ENCODE peak calls at places on chromosomes 3 and 15, in five cellular contexts. N is esophagus squamous epithelium, Q is neural progenitor cell, S is psoas muscle, E is HCT116. I is an unnamed sample.

GRCh38 chr3:48750906-48751305 is 33.9 kb upstream of the IP6K2 start:
- DNase-seq in Q (no peak), S (no peak), E (no peak), N (no peak), I (no peak)

GRCh38 chr3:105747056-105747455 is 121.8 kb downstream of the CBLB start:
- DNase-seq in N (no peak), S (no peak), E (no peak), Q (no peak), I (no peak)

GRCh38 chr3:112519424-112520001 is 20.2 kb upstream of the BTLA start:
- DNase-seq in S (no peak), Q (peak; percentile 69), N (no peak), E (peak; percentile 51), I (no peak)

GRCh38 chr3:187994221-187995085 is 159.5 kb upstream of the LPP start:
- DNase-seq in E (no peak), N (no peak), Q (no peak), S (no peak), I (no peak)

GRCh38 chr15:60660290-60661051 is 181.5 kb upstream of the ICE2 start:
- DNase-seq in Q (no peak), N (no peak), S (no peak), E (no peak), I (no peak)

GRCh38 chr3:66350601-66351000 is 129.8 kb downstream of the SLC25A26 start:
- DNase-seq in E (no peak), Q (no peak), S (no peak), N (no peak), I (no peak)

GRCh38 chr3:101850327-101851048 is 1.2 kb downstream of the NFKBIZ start:
- DNase-seq in S (no peak), N (no peak), Q (peak; percentile 6), E (no peak), I (no peak)

GRCh38 chr15:78387678-78388077 is 47.5 kb downstream of the CRABP1 start:
- DNase-seq in E (no peak), S (no peak), N (no peak), Q (no peak), I (no peak)

GRCh38 chr3:151593923-151594322 is 133.1 kb upstream of the IGSF10 start:
- DNase-seq in S (no peak), E (no peak), N (no peak), Q (no peak), I (no peak)

GRCh38 chr3:9339750-9340449 is 23.0 kb upstream of the THUMPD3 start:
- DNase-seq in S (no peak), N (no peak), E (peak; percentile 12), Q (no peak), I (no peak)

GRCh38 chr3:16441306-16441898 is 72.1 kb downstream of the RFTN1 start:
- DNase-seq in S (no peak), N (no peak), E (no peak), Q (no peak), I (no peak)

GRCh38 chr3:120348065-120348980 is 831 bp downstream of the LRRC58 start:
- DNase-seq in Q (peak; percentile 11), E (no peak), N (no peak), S (no peak), I (no peak)

GRCh38 chr15:25055356-25056068 is 100.7 kb downstream of the SNRPN start:
- DNase-seq in E (no peak), S (no peak), Q (no peak), N (no peak), I (no peak)
- H3K9me3 ChIP-seq in E (peaks cover 62% of the 10 kb centered on the region), S (peaks cover 90% of the 10 kb centered on the region), Q (peaks cover 33% of the 10 kb centered on the region), N (peaks cover 100% of the 10 kb centered on the region), I (peaks cover 94% of the 10 kb centered on the region)

DNA sequence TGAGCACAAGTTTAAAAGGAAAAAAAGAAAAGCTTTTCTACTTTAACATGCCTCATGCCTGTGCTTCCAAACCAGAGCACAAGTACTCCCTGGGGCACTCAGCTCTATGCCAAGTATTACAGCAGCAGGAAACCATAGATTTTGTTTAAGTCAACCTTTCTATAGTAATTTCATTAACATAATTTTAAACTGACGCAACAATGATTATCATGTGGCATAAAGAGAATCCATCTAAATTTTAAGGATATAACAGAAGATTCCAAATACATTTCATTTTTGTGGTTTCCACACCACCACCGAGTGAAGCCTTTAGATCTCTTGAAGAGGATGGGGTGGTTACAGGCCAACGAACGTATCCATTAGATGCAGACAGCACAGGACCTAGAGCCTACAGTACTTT is 112.1 kb downstream of the TNIK start:
- DNase-seq in Q (no peak), E (no peak), N (no peak), S (no peak), I (no peak)
- H3K27ac ChIP-seq in Q (peak overlapping the region; percentile 40), E (no peak overlapping the region), N (peak overlapping the region; percentile 55), S (peak overlapping the region; percentile 71), I (no peak overlapping the region)

GRCh38 chr15:85621096-85621495 is 173.6 kb downstream of the KLHL25 start:
- DNase-seq in N (no peak), Q (no peak), S (no peak), E (no peak), I (no peak)
- H3K4me3 ChIP-seq in N (peak overlapping the region; percentile 12), Q (no peak overlapping the region), S (peak overlapping the region; percentile 67), E (no peak overlapping the region), I (peak overlapping the region; percentile 82)

GRCh38 chr3:191074511-191074910 is 124.5 kb upstream of the OSTN start:
- DNase-seq in N (no peak), E (no peak), Q (no peak), S (no peak), I (no peak)

GRCh38 chr3:191068946-191069813 is 129.9 kb upstream of the OSTN start:
- DNase-seq in Q (no peak), S (no peak), E (no peak), N (no peak), I (no peak)

GRCh38 chr3:191066669-191067068 is 132.4 kb upstream of the OSTN start:
- DNase-seq in N (no peak), E (no peak), S (no peak), Q (no peak), I (no peak)

GRCh38 chr3:191070201-191070600 is 128.8 kb upstream of the OSTN start:
- DNase-seq in N (no peak), S (no peak), Q (no peak), E (no peak), I (no peak)

GRCh38 chr3:191070762-191071365 is 128.2 kb upstream of the OSTN start:
- DNase-seq in E (no peak), N (no peak), Q (no peak), S (no peak), I (no peak)
- H3K9me3 ChIP-seq in E (no peaks in the 10 kb centered on the region), N (no peaks in the 10 kb centered on the region), Q (no peaks in the 10 kb centered on the region), S (no peaks in the 10 kb centered on the region), I (no peaks in the 10 kb centered on the region)

GRCh38 chr3:195356151-195357086 is 85.5 kb upstream of the XXYLT1 start:
- DNase-seq in S (peak; percentile 37), Q (peak; percentile 18), N (no peak), E (no peak), I (no peak)
- H3K27ac ChIP-seq in S (peak overlapping the region; percentile 61), Q (peak overlapping the region; percentile 14), N (no peak overlapping the region), E (no peak overlapping the region), I (no peak overlapping the region)

DNA sequence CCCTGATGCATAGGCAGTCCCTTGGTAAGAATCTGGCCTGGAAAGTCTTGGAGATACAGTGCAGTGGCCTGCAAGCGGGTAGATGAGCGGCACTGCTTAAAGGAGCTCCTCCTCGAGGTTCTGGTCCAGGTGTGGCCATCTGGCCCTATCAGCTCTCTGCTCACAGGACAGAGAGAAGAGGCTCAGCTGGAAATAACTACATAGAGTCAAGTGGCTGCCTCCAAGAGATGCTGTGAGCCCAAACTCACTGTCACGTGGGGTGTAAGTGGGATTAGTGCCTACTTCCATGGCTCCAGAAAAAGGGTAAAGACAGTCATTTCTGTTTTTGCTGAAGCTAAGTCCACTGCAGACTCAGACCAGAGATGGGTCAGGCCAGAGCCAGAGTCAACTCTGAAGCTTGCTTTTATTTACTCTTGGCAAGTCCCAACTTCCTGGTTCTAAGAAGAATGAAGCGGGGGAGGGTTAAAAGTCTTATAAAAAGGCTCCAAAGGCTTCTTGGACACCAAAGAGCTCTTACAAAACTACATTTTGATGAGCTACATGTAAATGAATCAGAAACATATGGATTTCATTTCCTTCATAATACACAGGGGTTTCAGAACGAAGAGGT is 77.2 kb downstream of the PDZRN3 start:
- DNase-seq in Q (no peak), E (no peak), N (no peak), S (no peak), I (no peak)
- H3K4me3 ChIP-seq in Q (no peak overlapping the region), E (no peak overlapping the region), N (no peak overlapping the region), S (no peak overlapping the region), I (no peak overlapping the region)

DNA sequence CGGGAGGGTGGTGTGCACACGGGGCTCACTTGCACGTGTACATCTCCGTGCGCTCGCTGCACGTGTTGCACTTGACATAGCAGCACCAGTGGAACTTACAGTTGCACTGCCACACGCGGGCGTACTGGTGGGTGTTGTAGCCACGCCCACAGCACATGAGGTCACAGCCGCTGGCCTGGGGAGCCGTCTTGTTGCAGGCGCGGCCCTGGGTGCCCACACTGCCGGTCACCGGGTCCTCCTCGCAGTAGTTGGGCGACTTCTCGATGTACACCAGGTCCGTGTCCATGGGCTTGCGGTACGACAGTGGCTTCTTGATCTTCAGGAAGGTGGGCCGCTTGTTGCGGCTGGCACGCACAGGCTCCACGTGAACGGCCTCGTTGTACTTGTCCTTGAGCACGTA is 61.0 kb downstream of the WNT7A start:
- DNase-seq in E (no peak), N (no peak), Q (no peak), S (no peak), I (peak; percentile 70)
- H3K9me3 ChIP-seq in E (peaks cover 20% of the 10 kb centered on the region), N (peaks cover 31% of the 10 kb centered on the region), Q (peaks cover 12% of the 10 kb centered on the region), S (peaks cover 23% of the 10 kb centered on the region), I (peaks cover 27% of the 10 kb centered on the region)

GRCh38 chr3:4533489-4534443 is 40.6 kb downstream of the ITPR1 start:
- DNase-seq in Q (peak; percentile 50), N (no peak), E (no peak), S (peak; percentile 21), I (no peak)
- H3K27ac ChIP-seq in Q (no peak overlapping the region), N (peak overlapping the region; percentile 63), E (no peak overlapping the region), S (peak overlapping the region; percentile 13), I (peak overlapping the region; percentile 28)

I was measured in aorta.